ENCODE peak calls at places on chromosomes 6 and 20, in five cellular contexts. J is A549, H is GM23338, N is GM12878, E is K562. V is an unnamed sample.
A peak's percentile ranks its signal among the peaks of the same experiment; 100 is the strongest.

GRCh38 chr6:170080169-170080827 is 210.6 kb downstream of the DLL1 start:
- DNase-seq in J (no peak), H (no peak), E (no peak), N (no peak), V (no peak)

GRCh38 chr6:42969431-42969830 is 8.9 kb downstream of the GNMT start:
- DNase-seq in H (no peak), J (no peak), N (no peak), E (no peak), V (no peak)

GRCh38 chr20:58472273-58473018 is 42.8 kb downstream of the APCDD1L start:
- DNase-seq in N (no peak), E (no peak), H (no peak), J (no peak), V (no peak)

GRCh38 chr20:21808863-21809664 is 103.6 kb downstream of the PAX1 start:
- DNase-seq in N (no peak), H (peak; percentile 89), E (peak; percentile 71), J (peak; percentile 66), V (peak; percentile 31)

GRCh38 chr6:55578537-55579363 is at the start of gene HMGCLL1:
- DNase-seq in N (no peak), H (peak; percentile 88), E (no peak), J (peak; percentile 31), V (no peak)

GRCh38 chr6:11043961-11044711 is at the start of gene ELOVL2:
- DNase-seq in N (no peak), E (peak; percentile 95), H (peak; percentile 76), J (peak; percentile 40), V (peak; percentile 59)

GRCh38 chr6:170027111-170028043 is 263.5 kb downstream of the DLL1 start:
- DNase-seq in N (no peak), E (no peak), J (no peak), H (no peak), V (no peak)

GRCh38 chr20:38406476-38406875 is 28.7 kb downstream of the SNHG17 start:
- DNase-seq in H (no peak), J (no peak), E (no peak), N (no peak), V (no peak)

GRCh38 chr6:150236544-150236943 is 93.7 kb downstream of the PPP1R14C start:
- DNase-seq in N (no peak), H (peak; percentile 13), J (no peak), E (no peak), V (no peak)

GRCh38 chr20:12173333-12173732 is 255.6 kb downstream of the BTBD3 start:
- DNase-seq in H (no peak), E (no peak), N (no peak), J (no peak), V (no peak)

GRCh38 chr20:57983082-57983481 is 245.4 kb downstream of the ANKRD60 start:
- DNase-seq in E (no peak), N (no peak), J (no peak), H (no peak), V (no peak)

GRCh38 chr6:163260111-163260895 is 154.2 kb upstream of the QKI start:
- DNase-seq in E (no peak), H (peak; percentile 94), J (no peak), N (no peak), V (no peak)

GRCh38 chr20:53872561-53873248 is 197.7 kb downstream of the BCAS1 start:
- DNase-seq in J (no peak), H (no peak), N (peak; percentile 70), E (no peak), V (no peak)

GRCh38 chr6:70110128-70111022 is 192.5 kb downstream of the COL9A1 start:
- DNase-seq in E (no peak), N (no peak), J (no peak), H (no peak), V (no peak)
- TF ChIP-seq JUNB in E (no peak), N (no peak), J (no peak), H (no peak), V (no peak)

GRCh38 chr6:118306640-118307238 is 241.4 kb upstream of the PLN start:
- DNase-seq in N (no peak), J (no peak), H (no peak), E (no peak), V (no peak)

GRCh38 chr6:118305081-118305480 is 243.0 kb upstream of the PLN start:
- DNase-seq in H (no peak), N (no peak), E (no peak), J (no peak), V (no peak)

GRCh38 chr6:118313208-118313607 is 234.9 kb upstream of the PLN start:
- DNase-seq in J (no peak), E (no peak), N (no peak), H (no peak), V (no peak)

GRCh38 chr6:118309337-118310093 is 238.6 kb upstream of the PLN start:
- DNase-seq in H (no peak), N (no peak), E (no peak), J (no peak), V (no peak)

DNA sequence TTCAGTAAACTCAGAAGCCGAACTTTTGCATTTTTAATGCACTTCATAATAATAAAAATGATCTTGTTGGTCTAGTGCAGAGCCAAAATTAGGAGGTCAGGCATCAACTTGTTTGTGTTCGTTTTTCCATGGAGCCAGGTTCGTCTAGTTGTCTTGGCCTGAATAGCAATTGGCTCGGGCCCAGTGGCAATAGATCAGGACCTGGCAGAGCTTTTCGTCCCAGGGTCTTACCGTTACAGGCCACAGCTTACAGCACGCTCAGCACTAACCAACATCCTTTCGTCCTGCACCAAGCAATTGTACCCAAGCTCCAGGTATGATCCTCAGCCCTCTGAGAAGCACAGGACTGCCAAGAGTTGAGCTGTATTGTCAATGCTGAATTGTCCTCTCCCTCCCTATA is 240.5 kb upstream of the PLN start:
- DNase-seq in E (no peak), H (no peak), J (no peak), N (no peak), V (no peak)
- TF ChIP-seq JUNB in E (no peak), H (no peak), J (no peak), N (no peak), V (no peak)

DNA sequence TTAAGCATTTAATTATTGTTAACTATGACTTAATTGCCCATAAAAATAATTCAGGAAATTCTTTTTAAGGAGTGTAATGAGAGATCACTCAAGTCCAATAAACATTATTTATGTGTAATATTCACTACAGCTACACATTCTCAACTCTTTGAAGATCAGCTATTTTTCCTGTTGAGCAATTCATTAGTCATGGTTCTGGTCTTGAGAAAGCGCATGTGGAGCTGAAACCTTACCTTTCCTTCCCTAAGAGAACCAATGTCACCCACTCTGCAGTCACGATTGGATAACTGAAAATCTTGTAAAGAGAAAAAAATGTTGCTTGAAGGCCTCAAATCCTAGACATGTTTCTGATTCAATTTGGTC is 737.0 kb upstream of the MARCKS start:
- DNase-seq in J (no peak), H (no peak), E (no peak), N (no peak), V (no peak)
- TF ChIP-seq JUNB in J (peak; percentile 74), H (no peak), E (no peak), N (no peak), V (no peak)

DNA sequence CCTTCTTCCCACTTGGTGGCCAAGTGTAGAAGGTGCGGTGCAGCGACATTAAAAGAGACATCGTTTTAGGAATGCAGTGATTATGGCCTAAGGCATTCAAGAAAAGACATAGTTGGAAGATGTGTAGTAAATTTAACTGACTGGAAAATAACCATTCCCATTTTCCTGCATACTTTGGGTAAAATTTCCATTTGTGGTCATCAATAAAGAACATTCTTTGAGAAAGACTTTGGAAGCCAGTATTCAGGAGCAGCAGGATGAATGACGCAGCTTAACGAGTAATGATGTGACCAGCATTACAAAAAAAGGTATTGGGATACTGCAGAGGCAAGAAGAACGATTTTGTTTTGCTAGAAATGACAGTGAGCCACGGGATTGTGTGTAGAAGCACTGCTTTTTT is 7.0 kb upstream of the RWDD1 start:
- DNase-seq in E (no peak), H (no peak), J (no peak), N (no peak), V (no peak)
- TF ChIP-seq JUNB in E (no peak), H (no peak), J (no peak), N (no peak), V (no peak)

DNA sequence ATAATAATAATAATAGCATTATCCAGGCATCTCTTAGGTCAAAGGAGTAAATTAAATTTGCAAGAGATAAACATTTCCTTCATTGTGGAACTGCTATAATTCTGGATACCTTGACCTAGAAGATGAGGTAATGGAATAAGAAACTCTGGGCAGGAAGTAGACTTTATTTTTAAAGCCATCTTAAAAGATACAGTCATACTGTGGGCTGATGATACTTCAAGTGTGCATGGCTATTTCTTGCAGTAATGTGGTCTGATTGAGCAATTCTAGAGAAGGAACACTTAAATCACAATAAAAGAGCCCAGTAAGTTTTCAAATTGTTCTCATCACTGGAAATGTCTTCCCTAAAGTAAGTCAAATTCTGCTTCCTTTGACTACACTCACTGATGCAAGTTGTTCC is 62.4 kb upstream of the TMEM244 start:
- DNase-seq in J (no peak), E (no peak), N (no peak), H (no peak), V (no peak)
- TF ChIP-seq JUNB in J (no peak), E (no peak), N (no peak), H (no peak), V (no peak)

GRCh38 chr6:78487401-78487800 is 379.9 kb upstream of the IRAK1BP1 start:
- DNase-seq in H (no peak), J (no peak), N (no peak), E (no peak), V (no peak)

GRCh38 chr6:78489874-78490273 is 377.5 kb upstream of the IRAK1BP1 start:
- DNase-seq in N (no peak), E (no peak), J (no peak), H (no peak), V (no peak)

GRCh38 chr6:78492351-78493010 is 374.9 kb upstream of the IRAK1BP1 start:
- DNase-seq in J (no peak), H (no peak), N (no peak), E (no peak), V (no peak)
- TF ChIP-seq JUNB in J (no peak), H (no peak), N (no peak), E (no peak), V (no peak)